ENCODE peak calls at places on chromosomes 11 and 22, in four cellular contexts. One of them, this sample, is unnamed.

GRCh38 chr22:29555065-29555644 is 1.6 kb upstream of the THOC5 start:
- DNase-seq in T-cell: no peak
- DNase-seq in activated CD8-positive, alpha-beta memory T cell treated with anti-CD3 and anti-CD28 coated beads for 48 hours: no peak
- DNase-seq in osteoblast: peak
- DNase-seq in this sample: no peak

GRCh38 chr11:73520358-73521061 is 77.4 kb downstream of the FAM168A start:
- DNase-seq in osteoblast: no peak
- DNase-seq in activated CD8-positive, alpha-beta memory T cell treated with anti-CD3 and anti-CD28 coated beads for 48 hours: no peak
- DNase-seq in T-cell: no peak
- DNase-seq in this sample: peak

GRCh38 chr11:86596861-86597632 is 75.4 kb downstream of the ME3 start:
- DNase-seq in activated CD8-positive, alpha-beta memory T cell treated with anti-CD3 and anti-CD28 coated beads for 48 hours: no peak
- DNase-seq in osteoblast: no peak
- DNase-seq in T-cell: no peak
- DNase-seq in this sample: peak

GRCh38 chr11:57399221-57399620 is 8.8 kb upstream of the PRG2 start:
- DNase-seq in activated CD8-positive, alpha-beta memory T cell treated with anti-CD3 and anti-CD28 coated beads for 48 hours: no peak
- DNase-seq in osteoblast: no peak
- DNase-seq in T-cell: no peak
- DNase-seq in this sample: peak

GRCh38 chr11:134762248-134763029 is 350.4 kb upstream of the B3GAT1 start:
- DNase-seq in T-cell: no peak
- DNase-seq in osteoblast: peak
- DNase-seq in activated CD8-positive, alpha-beta memory T cell treated with anti-CD3 and anti-CD28 coated beads for 48 hours: peak
- DNase-seq in this sample: no peak

GRCh38 chr22:29702025-29702930 is 17.5 kb upstream of the CABP7 start:
- DNase-seq in T-cell: no peak
- DNase-seq in activated CD8-positive, alpha-beta memory T cell treated with anti-CD3 and anti-CD28 coated beads for 48 hours: no peak
- DNase-seq in osteoblast: peak
- DNase-seq in this sample: no peak

GRCh38 chr11:75554258-75555022 is 7.6 kb upstream of the SERPINH1 start:
- DNase-seq in T-cell: no peak
- DNase-seq in activated CD8-positive, alpha-beta memory T cell treated with anti-CD3 and anti-CD28 coated beads for 48 hours: no peak
- DNase-seq in osteoblast: peak
- DNase-seq in this sample: peak

GRCh38 chr11:70500076-70500847 is 101.9 kb downstream of the CTTN start:
- DNase-seq in T-cell: no peak
- DNase-seq in osteoblast: peak
- DNase-seq in activated CD8-positive, alpha-beta memory T cell treated with anti-CD3 and anti-CD28 coated beads for 48 hours: no peak
- DNase-seq in this sample: no peak

GRCh38 chr11:114821626-114822025 is 143.3 kb downstream of the NXPE2 start:
- DNase-seq in T-cell: no peak
- DNase-seq in activated CD8-positive, alpha-beta memory T cell treated with anti-CD3 and anti-CD28 coated beads for 48 hours: no peak
- DNase-seq in osteoblast: no peak
- DNase-seq in this sample: no peak

GRCh38 chr11:18774801-18775200 is 16.8 kb downstream of the PTPN5 start:
- DNase-seq in T-cell: no peak
- DNase-seq in activated CD8-positive, alpha-beta memory T cell treated with anti-CD3 and anti-CD28 coated beads for 48 hours: no peak
- DNase-seq in osteoblast: no peak
- DNase-seq in this sample: no peak

GRCh38 chr11:13705710-13706109 is 37.2 kb downstream of the FAR1 start:
- DNase-seq in osteoblast: no peak
- DNase-seq in T-cell: no peak
- DNase-seq in activated CD8-positive, alpha-beta memory T cell treated with anti-CD3 and anti-CD28 coated beads for 48 hours: no peak
- DNase-seq in this sample: no peak

GRCh38 chr11:69773626-69774353 is 1.4 kb downstream of the FGF4 start:
- DNase-seq in osteoblast: peak
- DNase-seq in T-cell: no peak
- DNase-seq in activated CD8-positive, alpha-beta memory T cell treated with anti-CD3 and anti-CD28 coated beads for 48 hours: no peak
- DNase-seq in this sample: no peak

GRCh38 chr11:19869946-19870589 is 157.4 kb downstream of the NAV2 start:
- DNase-seq in T-cell: no peak
- DNase-seq in activated CD8-positive, alpha-beta memory T cell treated with anti-CD3 and anti-CD28 coated beads for 48 hours: no peak
- DNase-seq in osteoblast: no peak
- DNase-seq in this sample: no peak

GRCh38 chr11:130560000-130560852 is 111.8 kb downstream of the ADAMTS15 start:
- DNase-seq in T-cell: no peak
- DNase-seq in osteoblast: no peak
- DNase-seq in activated CD8-positive, alpha-beta memory T cell treated with anti-CD3 and anti-CD28 coated beads for 48 hours: no peak
- DNase-seq in this sample: no peak

GRCh38 chr11:48041877-48042698 is 61.7 kb downstream of the PTPRJ start:
- DNase-seq in activated CD8-positive, alpha-beta memory T cell treated with anti-CD3 and anti-CD28 coated beads for 48 hours: no peak
- DNase-seq in T-cell: no peak
- DNase-seq in osteoblast: no peak
- DNase-seq in this sample: no peak

GRCh38 chr11:13140873-13141655 is 131.9 kb downstream of the RASSF10 start:
- DNase-seq in osteoblast: peak
- DNase-seq in T-cell: no peak
- DNase-seq in activated CD8-positive, alpha-beta memory T cell treated with anti-CD3 and anti-CD28 coated beads for 48 hours: no peak
- DNase-seq in this sample: peak

GRCh38 chr11:65419773-65420481 is 2.7 kb upstream of the NEAT1 start:
- DNase-seq in osteoblast: peak
- DNase-seq in activated CD8-positive, alpha-beta memory T cell treated with anti-CD3 and anti-CD28 coated beads for 48 hours: no peak
- DNase-seq in T-cell: peak
- DNase-seq in this sample: peak

GRCh38 chr11:2837096-2837601 is 48.4 kb downstream of the CDKN1C start:
- DNase-seq in osteoblast: peak
- DNase-seq in T-cell: no peak
- DNase-seq in activated CD8-positive, alpha-beta memory T cell treated with anti-CD3 and anti-CD28 coated beads for 48 hours: no peak
- DNase-seq in this sample: no peak